ENCODE peak calls at places on chromosomes 2 and 18, in eight cellular contexts. G, M, T, Z, O, L, J and Y are unnamed samples.

GRCh38 chr2:63977904-63978303 is 41.3 kb downstream of the VPS54 start:
- DNase-seq in T (peak; percentile 26), L (no peak), M (no peak), Z (no peak), J (no peak), G (no peak), O (no peak), Y (no peak)

GRCh38 chr2:96305979-96306308 is 598 bp upstream of the SNRNP200 start:
- DNase-seq in Z (no peak), T (no peak), L (no peak), G (no peak), J (no peak), M (no peak), O (no peak), Y (no peak)

GRCh38 chr2:66477125-66477842 is 42.4 kb downstream of the MEIS1 start:
- DNase-seq in O (no peak), Z (no peak), J (no peak), L (no peak), M (no peak), T (no peak), G (no peak), Y (no peak)

GRCh38 chr2:16626497-16626896 is 39.1 kb downstream of the CYRIA start:
- DNase-seq in J (no peak), L (peak; percentile 26), M (peak; percentile 6), T (no peak), G (no peak), O (no peak), Z (peak; percentile 53), Y (no peak)

GRCh38 chr2:74821177-74822124 is 12.5 kb upstream of the HK2 start:
- DNase-seq in M (no peak), T (no peak), J (no peak), G (no peak), Z (no peak), O (no peak), L (no peak), Y (no peak)

GRCh38 chr2:219142329-219142728 is 18.3 kb downstream of the NHEJ1 start:
- DNase-seq in T (no peak), O (peak; percentile 95), Z (peak; percentile 96), G (no peak), J (no peak), M (no peak), L (peak; percentile 97), Y (no peak)

GRCh38 chr2:236843604-236844003 is 242.1 kb upstream of the COPS8 start:
- DNase-seq in T (no peak), Z (no peak), G (no peak), O (no peak), J (no peak), L (no peak), M (no peak), Y (no peak)

GRCh38 chr2:222613715-222614331 is 42.1 kb downstream of the FARSB start:
- DNase-seq in G (peak; percentile 8), J (no peak), M (peak; percentile 45), Z (peak; percentile 71), T (peak; percentile 65), O (peak; percentile 80), L (peak; percentile 60), Y (no peak)

GRCh38 chr2:201500534-201500933 is 49.0 kb downstream of the STRADB start:
- DNase-seq in T (no peak), M (no peak), Z (no peak), O (no peak), G (no peak), J (no peak), L (peak; percentile 41), Y (no peak)

GRCh38 chr2:147756103-147756502 is 88.7 kb upstream of the ACVR2A start:
- DNase-seq in L (no peak), O (no peak), Z (no peak), T (no peak), J (no peak), M (no peak), G (no peak), Y (no peak)

GRCh38 chr2:216606551-216607527 is 26.4 kb upstream of the IGFBP2 start:
- DNase-seq in M (no peak), J (peak; percentile 53), T (peak; percentile 82), O (no peak), Z (no peak), G (peak; percentile 26), L (no peak), Y (no peak)

GRCh38 chr2:65845442-65846182 is 413.2 kb upstream of the SPRED2 start:
- DNase-seq in O (no peak), J (no peak), L (no peak), M (peak; percentile 57), G (no peak), T (no peak), Z (no peak), Y (no peak)

GRCh38 chr2:109243526-109244425 is 114.8 kb downstream of the SH3RF3 start:
- DNase-seq in O (no peak), M (no peak), L (peak; percentile 16), Z (no peak), T (no peak), G (no peak), J (no peak), Y (no peak)

GRCh38 chr2:125711081-125711480 is 944.9 kb upstream of the GYPC start:
- DNase-seq in L (no peak), T (no peak), Z (no peak), G (no peak), M (no peak), O (no peak), J (no peak), Y (no peak)

GRCh38 chr2:112159454-112159921 is 21.3 kb downstream of the FBLN7 start:
- DNase-seq in O (no peak), Z (no peak), J (no peak), M (no peak), T (peak; percentile 80), G (no peak), L (no peak), Y (peak; percentile 61)

GRCh38 chr2:172098287-172098649 is 4.4 kb downstream of the DLX2 start:
- DNase-seq in L (no peak), Z (peak; percentile 7), G (no peak), M (no peak), O (no peak), J (no peak), T (peak; percentile 19), Y (no peak)

GRCh38 chr18:11025270-11025669 is 124.1 kb downstream of the PIEZO2 start:
- DNase-seq in T (no peak), M (no peak), G (no peak), O (no peak), J (no peak), Z (no peak), L (no peak), Y (no peak)

GRCh38 chr2:9234680-9235387 is 28.2 kb downstream of the ASAP2 start:
- DNase-seq in M (no peak), J (no peak), T (no peak), L (peak; percentile 82), O (peak; percentile 69), G (no peak), Z (peak; percentile 64), Y (no peak)

GRCh38 chr2:95526360-95527341 is 42.1 kb upstream of the TRIM43B start:
- DNase-seq in M (no peak), G (no peak), Z (peak; percentile 82), O (peak; percentile 83), J (peak; percentile 45), T (peak; percentile 80), L (peak; percentile 80), Y (peak; percentile 86)

GRCh38 chr2:226031078-226031937 is 631.8 kb downstream of the NYAP2 start:
- DNase-seq in J (no peak), O (peak; percentile 73), T (no peak), G (peak; percentile 68), Z (peak; percentile 85), L (peak; percentile 59), M (no peak), Y (peak; percentile 88)

GRCh38 chr2:7620255-7620654 is 703.0 kb downstream of the RNF144A start:
- DNase-seq in Z (no peak), M (no peak), O (peak; percentile 24), J (no peak), L (peak; percentile 1), G (no peak), T (no peak), Y (no peak)

GRCh38 chr2:149715005-149715592 is 127.5 kb upstream of the MMADHC start:
- DNase-seq in J (no peak), G (no peak), O (peak; percentile 64), M (peak; percentile 11), L (peak; percentile 61), T (peak; percentile 3), Z (peak; percentile 58), Y (no peak)